ENCODE peak calls at places on chromosomes 6 and 20, in ten cellular contexts. One of them, this sample, is unnamed.

GRCh38 chr6:158377866-158378265 is 65.6 kb downstream of the TULP4 start:
- DNase-seq in AG09309: no peak
- DNase-seq in heart right ventricle: no peak
- DNase-seq in neural progenitor cell: no peak
- DNase-seq in H7: no peak
- DNase-seq in lung: no peak
- DNase-seq in CD8-positive, alpha-beta T cell: no peak
- DNase-seq in fibroblast of mammary gland: peak; percentile 37
- DNase-seq in lower leg skin: no peak
- DNase-seq in fibroblast of pulmonary artery: peak; percentile 8
- DNase-seq in this sample: no peak

GRCh38 chr20:3339571-3339970 is 67.9 kb downstream of the DNAAF9 start:
- DNase-seq in AG09309: no peak
- DNase-seq in heart right ventricle: no peak
- DNase-seq in neural progenitor cell: no peak
- DNase-seq in H7: no peak
- DNase-seq in lung: no peak
- DNase-seq in CD8-positive, alpha-beta T cell: no peak
- DNase-seq in fibroblast of mammary gland: no peak
- DNase-seq in lower leg skin: no peak
- DNase-seq in fibroblast of pulmonary artery: no peak
- DNase-seq in this sample: no peak

GRCh38 chr6:112016335-112016734 is 37.6 kb upstream of the CCN6 start:
- DNase-seq in AG09309: peak; percentile 59
- DNase-seq in heart right ventricle: no peak
- DNase-seq in neural progenitor cell: no peak
- DNase-seq in H7: no peak
- DNase-seq in lung: no peak
- DNase-seq in CD8-positive, alpha-beta T cell: no peak
- DNase-seq in fibroblast of mammary gland: peak; percentile 89
- DNase-seq in lower leg skin: peak; percentile 47
- DNase-seq in fibroblast of pulmonary artery: peak; percentile 83
- DNase-seq in this sample: no peak

GRCh38 chr6:87702589-87702945 is 534 bp upstream of the AKIRIN2 start:
- DNase-seq in AG09309: peak; percentile 38
- DNase-seq in heart right ventricle: no peak
- DNase-seq in neural progenitor cell: peak; percentile 84
- DNase-seq in H7: peak; percentile 57
- DNase-seq in lung: no peak
- DNase-seq in CD8-positive, alpha-beta T cell: no peak
- DNase-seq in fibroblast of mammary gland: peak; percentile 77
- DNase-seq in lower leg skin: no peak
- DNase-seq in fibroblast of pulmonary artery: peak; percentile 72
- DNase-seq in this sample: no peak

GRCh38 chr6:25290306-25291060 is 11.3 kb downstream of the CARMIL1 start:
- DNase-seq in AG09309: no peak
- DNase-seq in heart right ventricle: no peak
- DNase-seq in neural progenitor cell: no peak
- DNase-seq in H7: no peak
- DNase-seq in lung: peak; percentile 59
- DNase-seq in CD8-positive, alpha-beta T cell: no peak
- DNase-seq in fibroblast of mammary gland: no peak
- DNase-seq in lower leg skin: no peak
- DNase-seq in fibroblast of pulmonary artery: no peak
- DNase-seq in this sample: no peak

GRCh38 chr20:10603971-10604864 is 69.6 kb downstream of the JAG1 start:
- DNase-seq in AG09309: peak; percentile 77
- DNase-seq in heart right ventricle: peak; percentile 40
- DNase-seq in neural progenitor cell: peak; percentile 91
- DNase-seq in H7: no peak
- DNase-seq in lung: peak; percentile 42
- DNase-seq in CD8-positive, alpha-beta T cell: no peak
- DNase-seq in fibroblast of mammary gland: peak; percentile 95
- DNase-seq in lower leg skin: no peak
- DNase-seq in fibroblast of pulmonary artery: peak; percentile 94
- DNase-seq in this sample: no peak

GRCh38 chr6:155026366-155027045 is 31.4 kb downstream of the TIAM2 start:
- DNase-seq in AG09309: peak; percentile 77
- DNase-seq in heart right ventricle: peak; percentile 16
- DNase-seq in neural progenitor cell: no peak
- DNase-seq in H7: no peak
- DNase-seq in lung: no peak
- DNase-seq in CD8-positive, alpha-beta T cell: no peak
- DNase-seq in fibroblast of mammary gland: peak; percentile 97
- DNase-seq in lower leg skin: peak; percentile 62
- DNase-seq in fibroblast of pulmonary artery: peak; percentile 84
- DNase-seq in this sample: no peak

GRCh38 chr6:64270083-64270482 is 634.5 kb downstream of the PHF3 start:
- DNase-seq in AG09309: no peak
- DNase-seq in heart right ventricle: no peak
- DNase-seq in neural progenitor cell: no peak
- DNase-seq in H7: no peak
- DNase-seq in lung: no peak
- DNase-seq in CD8-positive, alpha-beta T cell: no peak
- DNase-seq in fibroblast of mammary gland: peak; percentile 5
- DNase-seq in lower leg skin: no peak
- DNase-seq in fibroblast of pulmonary artery: no peak
- DNase-seq in this sample: no peak

GRCh38 chr6:72620866-72621242 is 1.0 kb upstream of the KCNQ5 start:
- DNase-seq in AG09309: no peak
- DNase-seq in heart right ventricle: no peak
- DNase-seq in neural progenitor cell: peak; percentile 3
- DNase-seq in H7: peak; percentile 41
- DNase-seq in lung: no peak
- DNase-seq in CD8-positive, alpha-beta T cell: no peak
- DNase-seq in fibroblast of mammary gland: no peak
- DNase-seq in lower leg skin: no peak
- DNase-seq in fibroblast of pulmonary artery: no peak
- DNase-seq in this sample: peak; percentile 10
- H3K4me3 ChIP-seq in AG09309: peak overlapping the region; percentile 82
- H3K4me3 ChIP-seq in heart right ventricle: no peak overlapping the region
- H3K4me3 ChIP-seq in neural progenitor cell: peak overlapping the region; percentile 64
- H3K4me3 ChIP-seq in H7: peak overlapping the region; percentile 52
- H3K4me3 ChIP-seq in lung: no peak overlapping the region
- H3K4me3 ChIP-seq in CD8-positive, alpha-beta T cell: peak overlapping the region; percentile 80
- H3K4me3 ChIP-seq in fibroblast of mammary gland: peak overlapping the region; percentile 50
- H3K4me3 ChIP-seq in lower leg skin: no peak overlapping the region
- H3K4me3 ChIP-seq in fibroblast of pulmonary artery: peak overlapping the region; percentile 67
- H3K4me3 ChIP-seq in this sample: peak overlapping the region; percentile 51

GRCh38 chr6:168354338-168354737 is 34.8 kb upstream of the DACT2 start:
- DNase-seq in AG09309: no peak
- DNase-seq in heart right ventricle: no peak
- DNase-seq in neural progenitor cell: no peak
- DNase-seq in H7: no peak
- DNase-seq in lung: no peak
- DNase-seq in CD8-positive, alpha-beta T cell: no peak
- DNase-seq in fibroblast of mammary gland: no peak
- DNase-seq in lower leg skin: no peak
- DNase-seq in fibroblast of pulmonary artery: no peak
- DNase-seq in this sample: no peak

GRCh38 chr6:168361766-168362165 is 42.2 kb upstream of the DACT2 start:
- DNase-seq in AG09309: no peak
- DNase-seq in heart right ventricle: no peak
- DNase-seq in neural progenitor cell: no peak
- DNase-seq in H7: no peak
- DNase-seq in lung: no peak
- DNase-seq in CD8-positive, alpha-beta T cell: no peak
- DNase-seq in fibroblast of mammary gland: no peak
- DNase-seq in lower leg skin: no peak
- DNase-seq in fibroblast of pulmonary artery: no peak
- DNase-seq in this sample: no peak

GRCh38 chr6:168359794-168360193 is 40.2 kb upstream of the DACT2 start:
- DNase-seq in AG09309: no peak
- DNase-seq in heart right ventricle: no peak
- DNase-seq in neural progenitor cell: no peak
- DNase-seq in H7: no peak
- DNase-seq in lung: no peak
- DNase-seq in CD8-positive, alpha-beta T cell: no peak
- DNase-seq in fibroblast of mammary gland: no peak
- DNase-seq in lower leg skin: no peak
- DNase-seq in fibroblast of pulmonary artery: no peak
- DNase-seq in this sample: no peak

GRCh38 chr6:168353041-168353440 is 33.5 kb upstream of the DACT2 start:
- DNase-seq in AG09309: no peak
- DNase-seq in heart right ventricle: no peak
- DNase-seq in neural progenitor cell: no peak
- DNase-seq in H7: peak; percentile 28
- DNase-seq in lung: no peak
- DNase-seq in CD8-positive, alpha-beta T cell: no peak
- DNase-seq in fibroblast of mammary gland: no peak
- DNase-seq in lower leg skin: no peak
- DNase-seq in fibroblast of pulmonary artery: no peak
- DNase-seq in this sample: no peak

DNA sequence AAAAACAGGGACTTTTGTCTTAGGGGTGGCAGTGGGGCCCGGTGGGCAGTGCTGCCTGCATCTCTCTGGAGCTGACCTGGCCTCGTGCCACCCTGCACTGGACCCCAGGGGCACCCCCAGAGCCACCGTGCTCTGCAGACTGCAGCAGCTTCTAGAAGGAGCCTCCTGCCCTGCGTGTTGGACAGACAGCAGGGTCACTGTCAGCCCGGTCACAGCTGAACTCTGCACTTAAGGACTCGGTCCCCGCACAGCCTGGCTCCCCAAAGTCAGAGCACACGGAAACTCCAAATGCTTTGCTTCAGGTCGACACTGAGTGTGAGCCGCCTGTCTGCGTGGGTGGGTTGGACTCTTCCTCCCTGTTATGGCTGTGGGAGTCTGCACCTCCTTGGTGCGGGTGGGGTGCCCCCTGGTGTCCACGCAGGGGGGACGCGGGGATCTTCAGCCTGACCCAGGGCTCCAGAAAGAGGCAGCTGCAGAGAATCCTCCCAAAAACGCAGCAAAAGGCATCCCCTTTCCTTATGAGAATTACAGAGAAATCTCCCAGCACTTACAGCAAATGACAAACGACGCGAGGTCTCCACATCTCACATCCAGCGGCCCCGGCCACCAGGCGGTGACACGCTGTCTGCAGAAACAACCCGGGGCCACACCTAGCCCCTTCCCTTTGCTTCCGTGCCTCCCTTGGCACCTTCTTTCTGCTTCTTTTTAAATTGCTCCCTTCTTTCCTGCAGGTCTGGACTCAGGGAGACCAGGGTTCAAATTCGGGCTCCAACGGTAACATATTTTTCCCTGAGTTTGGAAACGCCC is 36.3 kb upstream of the DACT2 start:
- DNase-seq in AG09309: no peak
- DNase-seq in heart right ventricle: peak; percentile 57
- DNase-seq in neural progenitor cell: peak; percentile 72
- DNase-seq in H7: peak; percentile 91
- DNase-seq in lung: peak; percentile 46
- DNase-seq in CD8-positive, alpha-beta T cell: no peak
- DNase-seq in fibroblast of mammary gland: peak; percentile 12
- DNase-seq in lower leg skin: no peak
- DNase-seq in fibroblast of pulmonary artery: peak; percentile 65
- DNase-seq in this sample: no peak
- H3K4me3 ChIP-seq in AG09309: no peak overlapping the region
- H3K4me3 ChIP-seq in heart right ventricle: no peak overlapping the region
- H3K4me3 ChIP-seq in neural progenitor cell: no peak overlapping the region
- H3K4me3 ChIP-seq in H7: no peak overlapping the region
- H3K4me3 ChIP-seq in lung: no peak overlapping the region
- H3K4me3 ChIP-seq in CD8-positive, alpha-beta T cell: no peak overlapping the region
- H3K4me3 ChIP-seq in fibroblast of mammary gland: no peak overlapping the region
- H3K4me3 ChIP-seq in lower leg skin: no peak overlapping the region
- H3K4me3 ChIP-seq in fibroblast of pulmonary artery: no peak overlapping the region
- H3K4me3 ChIP-seq in this sample: no peak overlapping the region

GRCh38 chr6:75199856-75200255 is 6.0 kb downstream of the COL12A1 start:
- DNase-seq in AG09309: no peak
- DNase-seq in heart right ventricle: no peak
- DNase-seq in neural progenitor cell: no peak
- DNase-seq in H7: no peak
- DNase-seq in lung: no peak
- DNase-seq in CD8-positive, alpha-beta T cell: no peak
- DNase-seq in fibroblast of mammary gland: peak; percentile 74
- DNase-seq in lower leg skin: no peak
- DNase-seq in fibroblast of pulmonary artery: no peak
- DNase-seq in this sample: no peak

GRCh38 chr6:75203721-75204120 is 2.1 kb downstream of the COL12A1 start:
- DNase-seq in AG09309: no peak
- DNase-seq in heart right ventricle: no peak
- DNase-seq in neural progenitor cell: no peak
- DNase-seq in H7: no peak
- DNase-seq in lung: no peak
- DNase-seq in CD8-positive, alpha-beta T cell: no peak
- DNase-seq in fibroblast of mammary gland: peak; percentile 72
- DNase-seq in lower leg skin: no peak
- DNase-seq in fibroblast of pulmonary artery: peak; percentile 49
- DNase-seq in this sample: no peak

GRCh38 chr6:75201076-75201475 is 4.8 kb downstream of the COL12A1 start:
- DNase-seq in AG09309: no peak
- DNase-seq in heart right ventricle: no peak
- DNase-seq in neural progenitor cell: no peak
- DNase-seq in H7: no peak
- DNase-seq in lung: no peak
- DNase-seq in CD8-positive, alpha-beta T cell: no peak
- DNase-seq in fibroblast of mammary gland: no peak
- DNase-seq in lower leg skin: no peak
- DNase-seq in fibroblast of pulmonary artery: no peak
- DNase-seq in this sample: no peak

GRCh38 chr6:75202676-75203131 is 3.1 kb downstream of the COL12A1 start:
- DNase-seq in AG09309: no peak
- DNase-seq in heart right ventricle: no peak
- DNase-seq in neural progenitor cell: peak; percentile 21
- DNase-seq in H7: peak; percentile 38
- DNase-seq in lung: no peak
- DNase-seq in CD8-positive, alpha-beta T cell: no peak
- DNase-seq in fibroblast of mammary gland: peak; percentile 48
- DNase-seq in lower leg skin: no peak
- DNase-seq in fibroblast of pulmonary artery: peak; percentile 29
- DNase-seq in this sample: no peak

GRCh38 chr6:75201901-75202672 is 3.8 kb downstream of the COL12A1 start:
- DNase-seq in AG09309: no peak
- DNase-seq in heart right ventricle: peak; percentile 44
- DNase-seq in neural progenitor cell: peak; percentile 74
- DNase-seq in H7: peak; percentile 65
- DNase-seq in lung: no peak
- DNase-seq in CD8-positive, alpha-beta T cell: peak; percentile 14
- DNase-seq in fibroblast of mammary gland: peak; percentile 40
- DNase-seq in lower leg skin: no peak
- DNase-seq in fibroblast of pulmonary artery: peak; percentile 37
- DNase-seq in this sample: no peak
- H3K4me3 ChIP-seq in AG09309: peak overlapping the region; percentile 72
- H3K4me3 ChIP-seq in heart right ventricle: peak overlapping the region; percentile 18
- H3K4me3 ChIP-seq in neural progenitor cell: peak overlapping the region; percentile 54
- H3K4me3 ChIP-seq in H7: peak overlapping the region; percentile 45
- H3K4me3 ChIP-seq in lung: no peak overlapping the region
- H3K4me3 ChIP-seq in CD8-positive, alpha-beta T cell: no peak overlapping the region
- H3K4me3 ChIP-seq in fibroblast of mammary gland: peak overlapping the region; percentile 40
- H3K4me3 ChIP-seq in lower leg skin: peak overlapping the region; percentile 19
- H3K4me3 ChIP-seq in fibroblast of pulmonary artery: peak overlapping the region; percentile 50
- H3K4me3 ChIP-seq in this sample: no peak overlapping the region

DNA sequence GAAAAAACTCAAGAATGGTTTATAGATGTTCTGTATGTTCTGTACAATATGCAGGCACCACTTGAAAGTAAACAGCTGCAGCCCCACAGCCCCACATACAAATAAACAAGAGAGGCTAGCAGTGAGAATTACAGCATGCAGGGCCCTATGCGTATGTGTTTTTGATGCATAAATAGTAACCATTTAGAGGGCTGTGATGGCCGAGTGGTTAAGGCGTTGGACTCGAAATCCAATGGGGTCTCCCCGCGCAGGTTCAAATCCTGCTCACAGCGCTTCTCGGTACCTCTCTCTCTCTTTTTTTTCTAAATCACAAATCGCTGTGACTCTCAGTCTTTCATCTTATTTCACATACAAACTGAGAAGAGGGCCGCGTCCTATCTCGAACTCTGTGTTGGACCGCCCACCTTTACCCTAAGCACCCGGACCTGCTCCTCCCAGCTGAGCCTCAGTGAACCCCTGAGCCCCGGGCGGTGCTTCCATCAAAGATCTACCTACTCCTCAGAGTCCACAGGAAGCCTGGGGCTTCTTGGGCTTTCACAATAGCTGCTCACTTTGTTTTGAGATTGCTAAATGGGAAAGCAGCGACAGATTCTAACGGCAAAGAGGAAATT is 37.7 kb upstream of the PRSS16 start:
- DNase-seq in AG09309: no peak
- DNase-seq in heart right ventricle: no peak
- DNase-seq in neural progenitor cell: no peak
- DNase-seq in H7: no peak
- DNase-seq in lung: no peak
- DNase-seq in CD8-positive, alpha-beta T cell: no peak
- DNase-seq in fibroblast of mammary gland: peak; percentile 17
- DNase-seq in lower leg skin: no peak
- DNase-seq in fibroblast of pulmonary artery: no peak
- DNase-seq in this sample: no peak
- H3K4me3 ChIP-seq in AG09309: no peak overlapping the region
- H3K4me3 ChIP-seq in heart right ventricle: no peak overlapping the region
- H3K4me3 ChIP-seq in neural progenitor cell: no peak overlapping the region
- H3K4me3 ChIP-seq in H7: peak overlapping the region; percentile 12
- H3K4me3 ChIP-seq in lung: no peak overlapping the region
- H3K4me3 ChIP-seq in CD8-positive, alpha-beta T cell: no peak overlapping the region
- H3K4me3 ChIP-seq in fibroblast of mammary gland: no peak overlapping the region
- H3K4me3 ChIP-seq in lower leg skin: no peak overlapping the region
- H3K4me3 ChIP-seq in fibroblast of pulmonary artery: no peak overlapping the region
- H3K4me3 ChIP-seq in this sample: no peak overlapping the region